ENCODE peak calls at places on chromosomes 2 and 18, in four cellular contexts. M is K562, W is GM12878, A is GM12891. Z is an unnamed sample.
A peak's percentile ranks its signal among the peaks of the same experiment; 100 is the strongest.

GRCh38 chr2:240369725-240370585 is 65.5 kb upstream of the GPC1 start:
- DNase-seq in M (no peak), W (no peak), A (no peak), Z (no peak)

GRCh38 chr2:175251425-175252041 is 70.0 kb upstream of the ATP5MC3 start:
- DNase-seq in M (peak; percentile 13), W (no peak), A (no peak), Z (peak; percentile 20)

GRCh38 chr2:46256563-46257142 is 40.6 kb upstream of the EPAS1 start:
- DNase-seq in M (no peak), W (no peak), A (no peak), Z (no peak)

GRCh38 chr18:59623456-59624383 is 73.5 kb downstream of the CCBE1 start:
- DNase-seq in M (no peak), W (no peak), A (no peak), Z (no peak)

GRCh38 chr2:62569907-62570793 is 64.2 kb upstream of the TMEM17 start:
- DNase-seq in M (no peak), W (no peak), A (no peak), Z (no peak)

GRCh38 chr18:76568726-76569125 is 73.7 kb upstream of the ZNF516 start:
- DNase-seq in M (no peak), W (no peak), A (no peak), Z (peak; percentile 74)

GRCh38 chr2:134836986-134837385 is 1.4 kb upstream of the ACMSD start:
- DNase-seq in M (no peak), W (no peak), A (no peak), Z (no peak)

GRCh38 chr18:48412339-48412929 is 3.3 kb upstream of the ZBTB7C start:
- DNase-seq in M (peak; percentile 46), W (no peak), A (no peak), Z (peak; percentile 42)

GRCh38 chr2:121565389-121566250 is 34.9 kb downstream of the RNU4ATAC start:
- DNase-seq in M (no peak), W (no peak), A (no peak), Z (no peak)

GRCh38 chr18:12848405-12848804 is 35.6 kb downstream of the PTPN2 start:
- DNase-seq in M (no peak), W (no peak), A (no peak), Z (no peak)

GRCh38 chr18:2310824-2311349 is 260.4 kb downstream of the METTL4 start:
- DNase-seq in M (no peak), W (no peak), A (no peak), Z (no peak)

GRCh38 chr2:141844232-141844631 is 286.6 kb downstream of the LRP1B start:
- DNase-seq in M (no peak), W (no peak), A (no peak), Z (no peak)

GRCh38 chr18:47036298-47036874 is 965 bp upstream of the ELOA2 start:
- DNase-seq in M (peak; percentile 9), W (no peak), A (no peak), Z (peak; percentile 24)

GRCh38 chr2:25618676-25619075 is 54.7 kb downstream of the DTNB start:
- DNase-seq in M (no peak), W (no peak), A (no peak), Z (no peak)

GRCh38 chr18:23949863-23950262 is 64.7 kb upstream of the TTC39C start:
- DNase-seq in M (no peak), W (no peak), A (no peak), Z (no peak)

GRCh38 chr18:9039441-9039950 is 63.0 kb upstream of the NDUFV2 start:
- DNase-seq in M (no peak), W (no peak), A (no peak), Z (no peak)

GRCh38 chr18:12092398-12093229 is 1.0 kb upstream of the ANKRD62 start:
- DNase-seq in M (peak; percentile 25), W (peak; percentile 5), A (no peak), Z (peak; percentile 36)

GRCh38 chr2:155021591-155021990 is 323.1 kb downstream of the KCNJ3 start:
- DNase-seq in M (no peak), W (no peak), A (no peak), Z (no peak)
- TF ChIP-seq SPI1 in M (no peak), W (no peak), A (no peak), Z (no peak)

GRCh38 chr2:27203741-27204140 is 8.1 kb upstream of the ATRAID start:
- DNase-seq in M (no peak), W (no peak), A (no peak), Z (no peak)

GRCh38 chr2:27206346-27206745 is 5.5 kb upstream of the ATRAID start:
- DNase-seq in M (no peak), W (no peak), A (no peak), Z (no peak)

GRCh38 chr2:27202829-27203228 is 9.0 kb upstream of the ATRAID start:
- DNase-seq in M (no peak), W (no peak), A (no peak), Z (peak; percentile 48)

GRCh38 chr2:27204566-27204965 is 7.3 kb upstream of the ATRAID start:
- DNase-seq in M (no peak), W (no peak), A (no peak), Z (no peak)

DNA sequence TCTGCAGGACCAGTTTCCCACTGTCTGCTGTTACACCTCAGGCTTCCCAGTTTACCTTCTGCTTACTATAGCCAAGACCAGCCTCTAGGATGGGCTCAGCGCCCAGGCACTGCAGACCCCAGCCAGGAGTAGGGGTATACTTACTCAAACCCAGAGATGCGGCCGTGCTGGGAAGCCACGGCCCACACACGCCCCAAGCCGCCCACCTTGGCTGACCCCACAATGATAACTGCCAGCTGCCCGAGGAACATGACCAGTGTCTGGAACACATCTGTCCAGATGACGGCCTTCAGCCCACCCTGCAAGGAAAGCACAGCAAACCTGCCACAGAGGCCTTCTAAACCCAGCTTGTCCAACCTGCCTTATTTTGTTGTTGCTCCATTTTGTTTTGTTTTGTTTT is 6.6 kb upstream of the ATRAID start:
- DNase-seq in M (no peak), W (no peak), A (no peak), Z (no peak)
- TF ChIP-seq SPI1 in M (no peak), W (no peak), A (no peak), Z (no peak)

DNA sequence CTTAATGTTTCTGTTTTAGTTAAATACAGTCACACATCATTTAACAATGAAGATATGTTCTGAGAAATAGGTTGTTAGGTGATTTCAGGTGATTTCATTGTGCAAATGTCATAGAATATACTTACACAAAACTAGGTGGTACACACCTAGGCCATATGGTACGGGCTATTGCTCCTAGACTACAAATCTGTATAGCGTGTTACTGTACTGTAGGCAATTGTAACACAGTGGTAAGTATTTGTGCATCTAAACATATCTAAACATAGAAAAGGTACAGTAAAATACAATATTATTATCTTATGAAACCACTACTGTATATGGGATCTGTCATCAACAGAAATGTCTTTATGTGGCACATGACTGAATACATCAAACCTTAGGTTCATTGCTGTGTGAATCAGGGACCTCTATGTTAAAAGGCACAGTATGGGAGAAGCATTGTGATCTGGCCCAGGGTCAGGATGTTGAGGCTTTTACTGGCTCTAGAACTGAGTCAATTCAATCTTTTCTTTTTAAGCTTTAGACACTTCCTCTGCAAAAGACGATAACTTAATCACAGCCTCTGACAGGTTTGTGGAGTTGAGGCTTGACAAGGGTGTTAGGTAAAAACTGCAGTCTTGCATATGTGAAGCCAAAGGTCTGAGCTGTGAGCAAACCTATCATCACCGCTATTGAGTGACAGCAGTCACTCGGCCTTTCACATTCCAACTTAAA is 17.5 kb upstream of the ARHGAP25 start:
- DNase-seq in M (no peak), W (no peak), A (no peak), Z (no peak)
- TF ChIP-seq SPI1 in M (no peak), W (peak; percentile 26), A (peak; percentile 56), Z (no peak)

GRCh38 chr2:239298126-239298804 is 102.6 kb downstream of the HDAC4 start:
- DNase-seq in M (no peak), W (no peak), A (no peak), Z (no peak)

GRCh38 chr2:239295377-239296019 is 105.3 kb downstream of the HDAC4 start:
- DNase-seq in M (no peak), W (no peak), A (no peak), Z (no peak)

GRCh38 chr2:239294571-239295054 is 106.2 kb downstream of the HDAC4 start:
- DNase-seq in M (peak; percentile 75), W (no peak), A (no peak), Z (no peak)

GRCh38 chr2:239297142-239298125 is 103.4 kb downstream of the HDAC4 start:
- DNase-seq in M (no peak), W (no peak), A (no peak), Z (no peak)

DNA sequence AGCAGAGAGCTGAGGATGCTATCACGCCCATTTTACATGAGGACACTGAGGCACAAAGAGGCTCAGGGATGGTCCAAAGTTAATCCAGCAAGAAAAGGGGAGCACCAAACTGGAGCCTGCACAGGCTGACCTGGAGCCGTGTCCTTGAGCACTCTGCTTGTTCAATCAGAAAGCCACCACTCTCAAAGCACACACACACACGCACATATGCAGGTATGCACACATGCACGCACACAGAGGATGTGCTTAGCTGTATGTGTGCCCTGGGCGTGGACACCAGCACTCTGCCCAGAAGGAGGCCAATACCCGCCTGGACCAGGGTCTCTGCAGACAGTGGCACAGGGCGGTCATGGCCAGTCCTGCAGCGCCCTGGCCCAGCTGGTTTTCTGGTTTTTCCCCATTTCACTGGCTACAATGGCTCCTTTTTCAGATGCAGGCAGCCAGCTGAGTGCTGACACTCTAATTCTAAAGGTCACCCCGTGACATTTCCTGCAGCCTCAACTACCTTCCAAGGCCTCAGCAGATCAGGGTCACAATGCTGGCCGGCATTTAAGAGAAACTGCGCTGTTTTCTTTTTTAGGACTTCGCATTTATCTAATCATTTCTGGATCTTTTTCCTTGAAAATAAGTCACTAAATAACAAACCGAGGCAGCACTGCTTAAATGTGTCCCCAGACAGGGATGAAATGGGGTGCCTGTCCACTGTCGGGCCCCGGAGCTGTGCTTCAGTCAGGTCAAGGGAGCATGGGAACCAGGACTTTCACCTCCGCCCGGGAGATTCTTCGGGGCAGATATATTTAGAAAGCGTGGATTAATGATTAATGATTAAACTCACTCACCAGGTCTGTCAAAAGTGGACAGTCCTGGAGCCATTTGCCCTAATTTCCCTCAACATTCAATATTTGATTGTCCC is 104.5 kb downstream of the HDAC4 start:
- DNase-seq in M (no peak), W (no peak), A (no peak), Z (no peak)
- TF ChIP-seq SPI1 in M (no peak), W (no peak), A (no peak), Z (no peak)

DNA sequence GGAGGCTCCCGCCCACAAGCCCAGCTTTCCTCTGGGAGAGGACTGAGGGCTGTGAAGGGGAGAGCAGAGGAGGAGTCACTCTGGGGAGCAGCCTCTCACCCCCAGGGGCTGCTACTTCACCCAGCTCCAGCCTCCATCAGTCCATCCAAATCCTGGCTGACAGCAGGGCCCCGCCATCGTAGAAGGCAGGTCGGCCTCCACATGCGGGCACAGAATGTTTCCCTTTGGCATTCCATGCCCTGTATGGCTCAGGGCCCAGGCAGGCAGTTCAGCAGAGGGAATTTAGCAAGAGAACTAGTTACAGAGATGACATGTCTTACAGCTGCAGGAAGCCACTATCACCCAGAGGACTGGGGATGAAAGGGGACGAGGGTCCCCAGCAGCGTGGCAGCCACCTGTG is 6.4 kb upstream of the ODC1 start:
- DNase-seq in M (no peak), W (no peak), A (no peak), Z (no peak)
- TF ChIP-seq SPI1 in M (no peak), W (no peak), A (no peak), Z (no peak)

DNA sequence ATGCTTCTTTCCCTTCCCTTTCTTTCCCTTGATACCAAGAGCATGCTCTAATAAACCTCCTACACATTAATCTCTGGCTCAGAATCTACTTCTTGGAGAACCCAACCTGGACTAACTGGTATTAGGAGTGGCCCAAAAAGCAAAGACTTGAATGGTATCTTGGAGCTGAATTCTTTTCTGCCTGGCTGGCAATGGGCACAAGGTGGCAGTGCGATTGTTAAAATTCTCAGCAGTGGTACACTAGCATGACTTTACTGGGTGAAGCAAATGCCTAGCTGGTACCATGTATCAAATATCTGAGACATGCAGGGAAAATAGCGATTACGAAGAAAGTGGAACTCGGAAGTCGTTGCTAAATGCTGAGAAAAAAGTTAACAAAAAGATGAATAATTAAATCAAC is 376.1 kb downstream of the XIRP2 start:
- DNase-seq in M (no peak), W (no peak), A (no peak), Z (no peak)
- TF ChIP-seq SPI1 in M (no peak), W (no peak), A (no peak), Z (no peak)

GRCh38 chr2:196315388-196316049 is 144.1 kb upstream of the STK17B start:
- DNase-seq in M (no peak), W (no peak), A (no peak), Z (no peak)
- TF ChIP-seq SPI1 in M (no peak), W (no peak), A (no peak), Z (no peak)

Z was measured in HL-60.